ENCODE peak calls at places on chromosomes 6 and 20, in five cellular contexts. Y, G, Z, M and E are unnamed samples.

GRCh38 chr6:41964201-41964887 is 22.7 kb upstream of the CCND3 start:
- DNase-seq in Y (no peak), G (no peak), Z (no peak), M (no peak), E (no peak)

GRCh38 chr20:24303393-24303792 is 166.0 kb upstream of the SYNDIG1 start:
- DNase-seq in Y (peak), G (no peak), Z (no peak), M (peak), E (no peak)

GRCh38 chr6:47817749-47818148 is 35.9 kb downstream of the OPN5 start:
- DNase-seq in Y (no peak), G (no peak), Z (no peak), M (no peak), E (no peak)

GRCh38 chr6:147930743-147931142 is 411.9 kb upstream of the SASH1 start:
- DNase-seq in Y (no peak), G (no peak), Z (no peak), M (no peak), E (no peak)

GRCh38 chr20:49151437-49151836 is 36.7 kb downstream of the STAU1 start:
- DNase-seq in Y (no peak), G (no peak), Z (no peak), M (no peak), E (no peak)

GRCh38 chr20:25739615-25740320 is 43.1 kb upstream of the ZNF337 start:
- DNase-seq in Y (no peak), G (no peak), Z (peak), M (peak), E (no peak)

GRCh38 chr6:20202070-20202658 is 10.1 kb downstream of the MBOAT1 start:
- DNase-seq in Y (no peak), G (no peak), Z (peak), M (peak), E (no peak)

GRCh38 chr6:135106611-135107010 is 52.0 kb upstream of the HBS1L start:
- DNase-seq in Y (no peak), G (no peak), Z (no peak), M (no peak), E (no peak)

GRCh38 chr6:6384520-6384919 is 64.1 kb upstream of the F13A1 start:
- DNase-seq in Y (peak), G (no peak), Z (no peak), M (no peak), E (no peak)

GRCh38 chr20:58146081-58146734 is 82.2 kb downstream of the ANKRD60 start:
- DNase-seq in Y (no peak), G (no peak), Z (no peak), M (no peak), E (peak)

GRCh38 chr6:7173843-7174503 is 66.2 kb downstream of the RREB1 start:
- DNase-seq in Y (peak), G (no peak), Z (no peak), M (no peak), E (no peak)

GRCh38 chr6:37396571-37397185 is 36.3 kb upstream of the CMTR1 start:
- DNase-seq in Y (no peak), G (no peak), Z (peak), M (peak), E (no peak)

GRCh38 chr6:11011787-11012234 is 32.3 kb downstream of the ELOVL2 start:
- DNase-seq in Y (no peak), G (no peak), Z (peak), M (no peak), E (no peak)

GRCh38 chr6:7745942-7746341 is 20.0 kb downstream of the BMP6 start:
- DNase-seq in Y (no peak), G (no peak), Z (no peak), M (no peak), E (no peak)

GRCh38 chr6:51265426-51265825 is 446.8 kb downstream of the TFAP2B start:
- DNase-seq in Y (no peak), G (no peak), Z (no peak), M (no peak), E (no peak)

GRCh38 chr20:4555188-4555893 is 166.4 kb upstream of the PRND start:
- DNase-seq in Y (no peak), G (no peak), Z (peak), M (peak), E (no peak)

GRCh38 chr6:63572733-63573139 is 456 bp downstream of the LOC128125822 start:
- DNase-seq in Y (peak), G (no peak), Z (no peak), M (no peak), E (no peak)

GRCh38 chr20:14821251-14821650 is 483.8 kb upstream of the FLRT3 start:
- DNase-seq in Y (no peak), G (no peak), Z (no peak), M (no peak), E (no peak)

GRCh38 chr6:123551939-123552707 is 84.6 kb downstream of the TRDN start:
- DNase-seq in Y (no peak), G (no peak), Z (peak), M (no peak), E (no peak)

GRCh38 chr20:47664068-47664437 is 121.2 kb downstream of the SULF2 start:
- DNase-seq in Y (no peak), G (no peak), Z (no peak), M (no peak), E (peak)

GRCh38 chr6:7879579-7879978 is 31.0 kb downstream of the TXNDC5 start:
- DNase-seq in Y (no peak), G (no peak), Z (no peak), M (no peak), E (no peak)

GRCh38 chr20:43961541-43962471 is 47.2 kb downstream of the TOX2 start:
- DNase-seq in Y (no peak), G (no peak), Z (no peak), M (no peak), E (no peak)

GRCh38 chr20:53944796-53945195 is 125.6 kb downstream of the BCAS1 start:
- DNase-seq in Y (no peak), G (no peak), Z (no peak), M (no peak), E (no peak)

GRCh38 chr6:169169375-169169774 is 84.3 kb downstream of the THBS2 start:
- DNase-seq in Y (no peak), G (no peak), Z (peak), M (no peak), E (peak)

GRCh38 chr6:33073431-33073871 is at the start of gene HLA-DPA1:
- DNase-seq in Y (no peak), G (no peak), Z (peak), M (no peak), E (no peak)

GRCh38 chr6:108453601-108454157 is 107.0 kb upstream of the FOXO3 start:
- DNase-seq in Y (no peak), G (no peak), Z (peak), M (peak), E (no peak)

GRCh38 chr6:6891074-6891754 is 216.5 kb upstream of the RREB1 start:
- DNase-seq in Y (no peak), G (no peak), Z (no peak), M (no peak), E (no peak)

GRCh38 chr20:58700823-58701222 is 8.2 kb downstream of the NPEPL1 start:
- DNase-seq in Y (no peak), G (no peak), Z (no peak), M (no peak), E (no peak)

GRCh38 chr20:63572788-63573738 is 976 bp downstream of the HELZ2 start:
- DNase-seq in Y (peak), G (no peak), Z (no peak), M (no peak), E (no peak)

GRCh38 chr6:35096129-35096852 is 44.8 kb downstream of the TCP11 start:
- DNase-seq in Y (no peak), G (no peak), Z (peak), M (peak), E (no peak)

GRCh38 chr6:7267521-7268091 is 45.4 kb downstream of the SSR1 start:
- DNase-seq in Y (no peak), G (peak), Z (peak), M (peak), E (peak)

GRCh38 chr6:121666809-121667208 is 231.4 kb downstream of the GJA1 start:
- DNase-seq in Y (no peak), G (no peak), Z (peak), M (peak), E (no peak)

GRCh38 chr6:115643762-115644161 is 416.9 kb downstream of the FRK start:
- DNase-seq in Y (no peak), G (no peak), Z (peak), M (peak), E (no peak)

GRCh38 chr20:41249781-41250281 is 67.7 kb downstream of the ZHX3 start:
- DNase-seq in Y (peak), G (no peak), Z (peak), M (peak), E (no peak)
- H3K4me3 ChIP-seq in Y (no peak), G (no peak), Z (no peak), M (no peak), E (no peak)

GRCh38 chr6:170278743-170279094 is 12.2 kb downstream of the DLL1 start:
- DNase-seq in Y (no peak), G (no peak), Z (no peak), M (no peak), E (no peak)

GRCh38 chr6:170279977-170280688 is 10.7 kb downstream of the DLL1 start:
- DNase-seq in Y (no peak), G (no peak), Z (peak), M (peak), E (peak)

GRCh38 chr6:170279426-170279825 is 11.5 kb downstream of the DLL1 start:
- DNase-seq in Y (no peak), G (no peak), Z (no peak), M (no peak), E (no peak)

GRCh38 chr6:170281331-170282292 is 9.3 kb downstream of the DLL1 start:
- DNase-seq in Y (no peak), G (no peak), Z (no peak), M (no peak), E (no peak)

DNA sequence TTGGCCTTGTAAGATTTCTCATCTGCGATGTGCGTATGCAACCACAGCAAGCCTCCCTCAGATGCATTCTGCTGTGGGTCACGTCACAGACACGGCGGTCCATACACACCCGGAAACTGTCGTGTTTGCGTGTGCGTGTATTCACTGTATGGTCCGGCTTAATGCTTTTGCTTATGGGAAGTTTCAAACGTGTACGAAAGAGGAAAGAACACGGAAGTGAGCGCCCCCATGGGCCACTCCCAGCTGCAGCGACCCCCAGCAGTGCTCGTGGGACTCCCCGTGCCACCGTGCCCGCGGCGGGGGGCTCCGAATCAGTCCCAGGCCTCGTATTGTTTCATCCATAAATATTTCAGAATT is 10.2 kb downstream of the DLL1 start:
- DNase-seq in Y (no peak), G (no peak), Z (no peak), M (peak), E (no peak)
- H3K4me3 ChIP-seq in Y (no peak), G (peak), Z (peak), M (peak), E (peak)

GRCh38 chr6:2846873-2847224 is 5.2 kb upstream of the SERPINB1 start:
- DNase-seq in Y (no peak), G (no peak), Z (no peak), M (no peak), E (no peak)
- H3K4me3 ChIP-seq in Y (no peak), G (peak), Z (no peak), M (no peak), E (no peak)

GRCh38 chr6:105138141-105138540 is 41.7 kb downstream of the POPDC3 start:
- DNase-seq in Y (no peak), G (no peak), Z (no peak), M (no peak), E (no peak)
- H3K4me3 ChIP-seq in Y (peak), G (peak), Z (no peak), M (no peak), E (peak)

GRCh38 chr6:17101422-17102257 is at the start of gene STMND1:
- DNase-seq in Y (peak), G (no peak), Z (peak), M (peak), E (no peak)
- H3K4me3 ChIP-seq in Y (peak), G (peak), Z (peak), M (peak), E (peak)

DNA sequence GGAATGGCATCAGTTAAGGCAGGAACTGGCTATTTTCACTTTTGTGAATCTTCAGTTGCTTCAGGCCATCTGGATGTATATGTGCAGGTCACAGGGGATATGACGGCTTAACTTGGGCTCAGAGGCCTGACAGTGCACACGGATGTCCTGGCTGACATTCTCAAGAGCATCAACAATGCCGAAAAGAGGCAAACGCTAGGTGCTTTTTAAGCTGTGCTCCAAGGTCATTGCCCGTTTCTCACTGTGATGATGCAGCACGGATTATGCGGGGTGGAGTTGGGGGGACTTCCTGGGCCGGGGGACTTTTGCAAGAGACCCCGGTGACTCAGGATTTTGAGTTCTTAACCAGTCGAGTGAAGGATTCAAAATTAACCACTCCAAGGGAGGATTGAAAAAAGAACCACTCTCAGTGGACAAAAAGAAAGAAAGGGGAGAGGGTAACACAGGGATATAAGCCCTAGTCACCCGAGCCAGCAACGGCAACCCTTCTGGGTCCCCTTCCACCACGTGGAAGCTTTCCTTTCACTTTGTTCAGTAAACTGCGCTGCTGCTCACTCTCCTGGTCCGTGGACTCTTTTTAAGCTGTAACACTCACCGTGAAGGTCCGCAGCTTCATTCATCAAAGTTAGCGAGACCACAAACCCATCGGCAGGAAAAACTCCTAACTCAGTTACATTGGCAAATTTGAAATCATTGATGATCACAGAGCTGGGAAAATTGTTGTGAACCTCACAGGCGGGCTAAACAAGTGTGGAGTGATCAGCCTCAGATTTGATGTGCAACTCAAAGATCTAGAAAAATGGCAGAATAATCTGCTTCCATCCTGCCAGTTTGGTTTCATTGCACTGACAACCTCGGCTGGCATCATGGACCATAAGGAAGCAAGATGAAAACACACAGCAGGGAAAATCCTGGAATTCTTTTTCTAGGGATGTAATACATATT is 199.2 kb downstream of the ARID1B start:
- DNase-seq in Y (peak), G (no peak), Z (no peak), M (no peak), E (no peak)
- H3K4me3 ChIP-seq in Y (no peak), G (peak), Z (no peak), M (peak), E (peak)

DNA sequence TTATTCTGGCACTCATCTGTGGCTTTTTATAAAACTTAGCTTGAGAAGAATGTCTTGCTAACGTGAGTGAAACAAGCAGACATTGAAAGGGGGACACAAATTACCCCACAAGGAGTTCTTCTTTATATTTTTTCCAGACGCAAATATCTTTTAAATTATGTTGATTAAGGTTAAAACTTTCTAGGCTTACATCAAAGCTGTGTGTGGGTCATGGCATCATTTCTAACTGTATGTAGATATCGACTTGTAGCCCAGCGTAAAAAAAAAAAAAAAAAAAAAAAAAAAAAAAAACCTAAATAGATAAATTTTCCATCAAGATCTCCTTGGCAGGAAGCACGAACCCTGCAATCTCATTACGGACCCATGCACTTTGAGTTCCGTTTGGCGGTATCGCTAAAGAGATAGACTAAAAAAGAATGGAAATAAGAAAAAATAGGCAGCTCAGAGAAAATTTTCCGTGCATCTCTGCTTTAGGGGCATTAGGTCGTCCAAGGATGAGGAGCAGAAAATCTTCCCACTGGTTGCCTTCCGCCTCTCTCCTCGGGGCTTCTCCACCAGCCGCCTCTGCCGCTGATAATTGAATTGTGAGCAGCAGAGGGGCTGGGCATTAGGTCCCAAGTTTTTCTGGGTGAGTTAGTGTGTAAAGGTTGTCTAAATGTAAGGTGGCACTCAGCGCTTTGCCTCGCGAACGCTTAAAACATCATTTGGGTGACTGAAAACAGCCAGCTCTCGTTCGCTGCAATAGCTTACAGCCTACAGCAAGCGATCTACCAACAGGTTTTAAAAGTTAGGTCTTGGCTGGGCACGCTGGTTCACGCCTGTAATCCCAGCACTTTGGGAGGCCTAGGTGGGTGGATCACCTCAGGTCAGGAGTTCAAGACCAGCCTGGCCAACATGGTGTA is 194.0 kb downstream of the TRIM27 start:
- DNase-seq in Y (peak), G (no peak), Z (no peak), M (no peak), E (no peak)
- H3K4me3 ChIP-seq in Y (peak), G (peak), Z (no peak), M (no peak), E (peak)

GRCh38 chr20:32443386-32443974 is 85.3 kb downstream of the ASXL1 start:
- DNase-seq in Y (no peak), G (no peak), Z (no peak), M (no peak), E (no peak)

GRCh38 chr20:32444474-32445220 is 86.5 kb downstream of the ASXL1 start:
- DNase-seq in Y (no peak), G (no peak), Z (no peak), M (no peak), E (no peak)

GRCh38 chr20:32447136-32448027 is 89.3 kb downstream of the ASXL1 start:
- DNase-seq in Y (no peak), G (no peak), Z (no peak), M (no peak), E (no peak)

GRCh38 chr20:32446301-32447100 is 88.4 kb downstream of the ASXL1 start:
- DNase-seq in Y (no peak), G (no peak), Z (no peak), M (no peak), E (no peak)

GRCh38 chr20:32445539-32446273 is 87.6 kb downstream of the ASXL1 start:
- DNase-seq in Y (no peak), G (no peak), Z (no peak), M (no peak), E (no peak)
- H3K4me3 ChIP-seq in Y (no peak), G (no peak), Z (no peak), M (no peak), E (no peak)